ENCODE peak calls at places on chromosomes 6 and 20, in four cellular contexts. U is GM04504, M is astrocyte of the spinal cord, Q is endodermal cell. D is an unnamed sample.

GRCh38 chr6:127069659-127070279 is 48.7 kb upstream of the RSPO3 start:
- DNase-seq in U (no peak), M (peak; percentile 59), Q (no peak), D (peak; percentile 33)

GRCh38 chr20:33724439-33725094 is 4.5 kb upstream of the PXMP4 start:
- DNase-seq in U (no peak), M (no peak), Q (no peak), D (no peak)

GRCh38 chr6:92810913-92811312 is 608.4 kb downstream of the EPHA7 start:
- DNase-seq in U (no peak), M (peak; percentile 52), Q (peak; percentile 87), D (peak; percentile 10)

GRCh38 chr6:158799051-158799792 is 19.9 kb downstream of the EZR start:
- DNase-seq in U (no peak), M (peak; percentile 46), Q (peak; percentile 45), D (peak; percentile 72)

GRCh38 chr20:57877131-57877784 is 167.4 kb upstream of the PMEPA1 start:
- DNase-seq in U (no peak), M (no peak), Q (no peak), D (no peak)

GRCh38 chr20:63520939-63521601 is 505 bp downstream of the PPDPF start:
- DNase-seq in U (peak; percentile 37), M (peak; percentile 62), Q (peak; percentile 83), D (peak; percentile 40)

GRCh38 chr6:53035549-53036213 is 29.5 kb upstream of the FBXO9 start:
- DNase-seq in U (no peak), M (no peak), Q (no peak), D (no peak)

GRCh38 chr20:741620-742019 is 26.7 kb downstream of the SLC52A3 start:
- DNase-seq in U (no peak), M (no peak), Q (no peak), D (no peak)

GRCh38 chr20:50415516-50416268 is 94.5 kb upstream of the PTPN1 start:
- DNase-seq in U (peak; percentile 90), M (peak; percentile 96), Q (peak; percentile 77), D (peak; percentile 86)

GRCh38 chr6:40391851-40392595 is 195.1 kb downstream of the LRFN2 start:
- DNase-seq in U (no peak), M (no peak), Q (peak; percentile 32), D (no peak)

GRCh38 chr6:148430897-148431296 is 88.3 kb downstream of the SASH1 start:
- DNase-seq in U (no peak), M (no peak), Q (no peak), D (no peak)

D was measured in A172.